ENCODE peak calls at places on chromosomes 5 and 9, in ten cellular contexts. J is fibroblast of lung, T is IMR-90, S is neural progenitor cell, K is H9, A is mammary epithelial cell, U is endothelial cell of umbilical vein, X is GM23338, N is GM23248, F is keratinocyte. W is an unnamed sample.

GRCh38 chr5:89444073-89444472 is 561.1 kb upstream of the MEF2C start:
- DNase-seq in J (no peak), S (no peak), K (no peak), A (no peak), X (no peak), T (no peak), U (no peak), N (no peak), F (no peak), W (no peak)

GRCh38 chr9:136889858-136890257 is 3.5 kb downstream of the TRAF2 start:
- DNase-seq in U (no peak), F (no peak), S (no peak), J (no peak), A (no peak), T (no peak), K (no peak), X (no peak), N (no peak), W (no peak)

GRCh38 chr9:35076848-35077247 is 2.9 kb downstream of the FANCG start:
- DNase-seq in U (no peak), J (no peak), F (no peak), X (no peak), S (no peak), N (no peak), A (no peak), T (no peak), K (no peak), W (no peak)

GRCh38 chr5:143001764-143002351 is 231.7 kb downstream of the ARHGAP26 start:
- DNase-seq in A (peak), S (no peak), T (peak), F (no peak), X (peak), K (no peak), U (peak), J (peak), N (peak), W (no peak)

GRCh38 chr5:33490071-33490665 is 49.4 kb downstream of the TARS1 start:
- DNase-seq in A (no peak), K (no peak), S (peak), F (no peak), T (no peak), X (no peak), U (no peak), N (no peak), J (no peak), W (no peak)

GRCh38 chr9:102506391-102506790 is 488.7 kb upstream of the CYLC2 start:
- DNase-seq in K (no peak), U (no peak), F (no peak), N (no peak), J (no peak), S (no peak), X (no peak), A (no peak), T (no peak), W (no peak)

GRCh38 chr5:96703985-96704384 is 41.8 kb downstream of the CAST start:
- DNase-seq in X (no peak), K (no peak), N (peak), U (no peak), A (no peak), T (peak), F (no peak), J (peak), S (no peak), W (no peak)

GRCh38 chr5:58759745-58760144 is 176.9 kb downstream of the RAB3C start:
- DNase-seq in T (no peak), X (no peak), U (peak), S (no peak), A (peak), F (no peak), N (peak), K (no peak), J (peak), W (no peak)

GRCh38 chr9:2691212-2691611 is 26.1 kb upstream of the KCNV2 start:
- DNase-seq in F (no peak), K (no peak), J (no peak), T (no peak), N (peak), X (no peak), U (no peak), S (no peak), A (no peak), W (no peak)

GRCh38 chr5:151451626-151452520 is 4.5 kb downstream of the SLC36A1 start:
- DNase-seq in K (no peak), S (no peak), T (peak), X (no peak), N (peak), F (no peak), J (no peak), U (no peak), A (peak), W (no peak)

GRCh38 chr9:135662758-135663450 is at the start of gene LCN9:
- DNase-seq in T (no peak), F (no peak), U (no peak), X (no peak), A (no peak), S (no peak), K (peak), J (no peak), N (no peak), W (no peak)

GRCh38 chr9:124812401-124813016 is 35.6 kb downstream of the OLFML2A start:
- DNase-seq in S (peak), U (no peak), J (peak), X (no peak), T (peak), K (no peak), N (peak), A (peak), F (no peak), W (peak)

GRCh38 chr9:13149454-13149853 is 130.0 kb downstream of the MPDZ start:
- DNase-seq in N (no peak), U (no peak), A (no peak), T (no peak), K (no peak), S (no peak), F (no peak), X (no peak), J (no peak), W (no peak)

GRCh38 chr5:59039296-59040006 is 456.6 kb downstream of the RAB3C start:
- DNase-seq in S (peak), K (peak), A (peak), U (peak), N (peak), F (no peak), J (peak), X (peak), T (peak), W (no peak)

GRCh38 chr5:128276537-128277216 is 193.1 kb downstream of the SLC12A2 start:
- DNase-seq in K (no peak), N (peak), F (no peak), T (peak), U (peak), J (no peak), A (no peak), S (no peak), X (no peak), W (no peak)

GRCh38 chr5:43428034-43428712 is 16.0 kb upstream of the CCL28 start:
- DNase-seq in J (peak), X (no peak), N (peak), U (no peak), A (peak), T (peak), K (no peak), S (no peak), F (no peak), W (no peak)

GRCh38 chr5:132378580-132378979 is 9.1 kb downstream of the SLC22A5 start:
- DNase-seq in K (no peak), A (no peak), J (no peak), S (no peak), T (peak), N (peak), U (no peak), X (no peak), F (no peak), W (no peak)

GRCh38 chr5:76811214-76811613 is 7.6 kb upstream of the F2RL1 start:
- DNase-seq in T (peak), A (peak), U (no peak), K (no peak), J (no peak), N (peak), F (peak), S (no peak), X (no peak), W (no peak)

GRCh38 chr9:109821711-109822110 is 41.7 kb downstream of the PALM2AKAP2 start:
- DNase-seq in K (no peak), A (no peak), F (no peak), S (no peak), U (no peak), N (no peak), T (peak), X (no peak), J (no peak), W (no peak)

GRCh38 chr5:67065237-67065636 is 131.4 kb downstream of the CD180 start:
- DNase-seq in X (no peak), J (no peak), S (peak), T (no peak), A (no peak), N (no peak), F (no peak), U (no peak), K (no peak), W (no peak)

GRCh38 chr9:117783828-117784227 is 79.6 kb downstream of the TLR4 start:
- DNase-seq in A (no peak), K (no peak), F (no peak), U (no peak), S (no peak), J (no peak), T (no peak), X (peak), N (no peak), W (no peak)

GRCh38 chr9:110440161-110440560 is 102.5 kb upstream of the TXNDC8 start:
- DNase-seq in N (peak), A (peak), T (peak), U (no peak), F (no peak), K (no peak), J (peak), S (no peak), X (no peak), W (no peak)

GRCh38 chr5:172692981-172693380 is 51.9 kb downstream of the NEURL1B start:
- DNase-seq in T (peak), S (no peak), U (no peak), A (no peak), K (no peak), J (no peak), X (no peak), N (no peak), F (no peak), W (no peak)

GRCh38 chr9:135757356-135757755 is 55.4 kb downstream of the KCNT1 start:
- DNase-seq in U (no peak), N (no peak), K (no peak), X (no peak), A (no peak), S (no peak), T (no peak), J (no peak), F (no peak), W (no peak)

GRCh38 chr9:113380869-113381378 is 4.1 kb upstream of the HDHD3 start:
- DNase-seq in S (no peak), K (no peak), F (no peak), N (no peak), X (no peak), J (no peak), A (no peak), T (no peak), U (no peak), W (no peak)

GRCh38 chr5:112186401-112186990 is 232.6 kb downstream of the EPB41L4A start:
- DNase-seq in X (peak), A (peak), T (peak), S (peak), F (no peak), J (peak), K (no peak), N (peak), U (peak), W (peak)

GRCh38 chr9:98908897-98909634 is 34.6 kb upstream of the COL15A1 start:
- DNase-seq in F (no peak), N (peak), A (no peak), J (peak), U (no peak), K (no peak), X (no peak), T (peak), S (no peak), W (no peak)

GRCh38 chr5:133356386-133357331 is 255.7 kb downstream of the FSTL4 start:
- DNase-seq in K (no peak), A (no peak), U (no peak), N (no peak), X (no peak), T (no peak), F (no peak), S (no peak), J (no peak), W (no peak)

GRCh38 chr9:109270971-109271900 is 49.6 kb downstream of the EPB41L4B start:
- DNase-seq in U (no peak), K (no peak), X (no peak), N (no peak), S (no peak), F (no peak), A (no peak), J (no peak), T (no peak), W (no peak)

GRCh38 chr5:38008198-38008597 is 168.4 kb upstream of the GDNF start:
- DNase-seq in N (no peak), X (no peak), U (no peak), F (no peak), S (no peak), K (no peak), T (no peak), A (no peak), J (no peak), W (no peak)

GRCh38 chr5:43367453-43367852 is 44.7 kb downstream of the CCL28 start:
- DNase-seq in N (no peak), A (peak), J (no peak), U (no peak), F (no peak), S (no peak), T (no peak), K (no peak), X (no peak), W (no peak)

GRCh38 chr9:125742657-125743056 is 4.5 kb upstream of the PBX3 start:
- DNase-seq in S (no peak), X (no peak), U (no peak), A (no peak), T (no peak), F (no peak), N (no peak), J (no peak), K (no peak), W (no peak)

GRCh38 chr9:136964833-136965422 is 12.4 kb upstream of the PTGDS start:
- DNase-seq in T (no peak), J (no peak), F (no peak), N (no peak), K (no peak), U (no peak), S (no peak), A (no peak), X (no peak), W (no peak)

GRCh38 chr5:169873642-169874041 is 106.7 kb downstream of the INSYN2B start:
- DNase-seq in N (no peak), J (peak), T (peak), X (no peak), U (no peak), F (no peak), A (no peak), S (no peak), K (no peak), W (no peak)

GRCh38 chr5:61301820-61302563 is 30.1 kb upstream of the ZSWIM6 start:
- DNase-seq in S (peak), X (no peak), F (no peak), T (peak), U (peak), J (peak), K (no peak), A (peak), N (peak), W (peak)

GRCh38 chr5:137734962-137735530 is 843 bp downstream of the KLHL3 start:
- DNase-seq in J (peak), S (peak), K (peak), A (peak), U (no peak), F (no peak), T (peak), X (peak), N (peak), W (no peak)

DNA sequence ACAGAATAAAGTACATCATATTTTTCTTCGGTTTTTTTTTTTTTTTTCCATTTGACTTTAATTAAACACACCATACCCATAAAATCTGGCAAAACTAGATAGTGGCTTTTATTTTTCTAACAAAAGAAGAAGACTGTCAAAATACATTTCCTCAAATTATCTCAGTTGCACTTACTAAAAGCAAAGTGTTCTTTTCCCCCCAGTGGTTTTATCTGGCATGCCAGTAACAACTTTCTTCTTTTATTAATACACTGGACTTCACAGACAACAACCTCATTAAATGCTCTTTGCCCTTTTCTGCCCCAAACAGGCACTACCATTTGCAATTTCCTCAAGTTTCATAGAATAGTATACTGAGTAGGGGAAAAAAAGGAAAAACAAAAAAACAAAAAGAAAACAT is 1792.3 kb downstream of the EFNA5 start:
- DNase-seq in K (no peak), J (no peak), T (no peak), X (no peak), F (no peak), N (no peak), S (no peak), A (no peak), U (no peak), W (no peak)
- H2AFZ ChIP-seq in K (no peak), J (no peak), T (no peak), X (no peak), F (no peak), N (peak), S (peak), A (no peak), U (no peak), W (no peak)

DNA sequence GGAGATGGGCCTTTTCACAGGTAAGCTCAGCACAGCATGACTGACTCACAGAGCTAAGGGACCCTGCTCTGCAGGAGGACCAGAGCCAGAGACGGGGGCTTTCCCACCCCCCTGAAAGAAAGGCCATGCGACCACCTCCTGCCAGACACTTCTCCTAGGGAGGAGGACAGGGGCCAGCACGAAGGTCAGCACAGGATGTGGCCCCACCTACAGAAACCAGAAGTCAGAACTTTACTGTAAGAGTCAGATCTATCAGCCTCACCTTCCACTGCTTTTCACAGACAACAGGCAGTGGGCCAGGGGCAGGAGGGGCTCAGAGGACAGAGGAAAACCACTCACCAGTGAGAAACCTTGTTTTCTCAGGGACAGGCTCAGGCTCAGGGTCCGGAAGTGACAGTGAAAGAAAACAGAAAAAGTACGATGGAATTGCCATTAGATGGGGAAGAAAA is 37.9 kb downstream of the CCNJL start:
- DNase-seq in K (no peak), A (no peak), S (no peak), F (no peak), U (peak), X (no peak), N (no peak), T (no peak), J (no peak), W (no peak)
- H2AFZ ChIP-seq in K (no peak), A (no peak), S (no peak), F (no peak), U (no peak), X (no peak), N (no peak), T (no peak), J (no peak), W (no peak)

DNA sequence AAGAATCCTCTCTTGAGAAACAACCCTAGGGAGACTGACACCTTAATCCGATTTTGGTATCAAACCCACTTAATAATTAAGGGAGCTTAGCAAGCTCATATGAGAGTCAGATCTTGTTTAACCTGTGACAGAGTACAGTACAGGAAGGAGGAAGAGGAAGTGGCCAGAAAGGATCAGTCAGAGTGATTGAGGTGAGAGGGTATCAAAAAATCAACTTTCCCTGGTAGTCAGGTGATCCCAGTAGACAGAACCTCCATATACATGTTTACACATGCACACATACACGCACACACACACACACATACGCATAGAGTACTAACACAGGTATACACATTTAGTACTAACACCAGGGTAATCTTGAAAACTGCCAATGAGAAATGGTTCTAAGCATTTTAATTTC is 56.8 kb downstream of the GLIS3 start:
- DNase-seq in A (no peak), F (no peak), S (no peak), K (no peak), T (no peak), U (no peak), J (no peak), N (no peak), X (no peak), W (no peak)
- H2AFZ ChIP-seq in A (peak), F (peak), S (no peak), K (no peak), T (no peak), U (no peak), J (no peak), N (no peak), X (no peak), W (no peak)

DNA sequence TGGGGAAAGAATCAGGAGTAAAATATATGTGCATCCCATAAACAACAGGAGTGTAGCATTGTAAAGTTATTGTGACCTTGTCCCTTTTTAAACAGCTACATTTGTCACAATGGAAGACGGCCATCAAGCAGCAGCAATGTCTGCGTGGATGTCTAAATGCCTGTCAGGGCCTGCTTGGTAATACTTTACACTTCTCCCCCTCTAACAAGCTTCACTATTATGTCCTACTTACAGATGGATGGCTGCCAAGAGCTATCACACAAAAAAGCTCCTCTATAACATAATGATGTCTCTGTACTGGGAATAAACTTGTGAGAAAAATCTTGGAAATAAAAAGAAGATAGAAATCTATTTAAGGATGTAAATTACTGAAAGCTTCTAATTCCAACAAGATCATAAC is 213.0 kb downstream of the FBXL17 start:
- DNase-seq in K (no peak), J (no peak), A (peak), F (no peak), N (no peak), T (no peak), X (no peak), U (no peak), S (no peak), W (no peak)
- H2AFZ ChIP-seq in K (no peak), J (no peak), A (no peak), F (no peak), N (no peak), T (no peak), X (no peak), U (no peak), S (no peak), W (no peak)

GRCh38 chr5:124889522-124889828 is 143.0 kb upstream of the ZNF608 start:
- DNase-seq in A (no peak), K (no peak), F (no peak), S (no peak), T (no peak), N (peak), U (no peak), J (no peak), X (no peak), W (no peak)
- H2AFZ ChIP-seq in A (no peak), K (no peak), F (no peak), S (peak), T (no peak), N (no peak), U (peak), J (no peak), X (peak), W (no peak)

GRCh38 chr9:132630116-132630515 is 39.7 kb downstream of the DDX31 start:
- DNase-seq in A (no peak), J (no peak), K (no peak), F (no peak), N (no peak), X (no peak), U (no peak), T (no peak), S (no peak), W (no peak)
- H2AFZ ChIP-seq in A (no peak), J (no peak), K (no peak), F (no peak), N (no peak), X (no peak), U (no peak), T (no peak), S (no peak), W (no peak)

GRCh38 chr5:65076251-65076869 is 307.6 kb downstream of the CWC27 start:
- DNase-seq in X (peak), T (peak), S (peak), J (peak), N (peak), A (peak), K (peak), F (no peak), U (peak), W (peak)
- H2AFZ ChIP-seq in X (peak), T (peak), S (no peak), J (peak), N (peak), A (peak), K (no peak), F (peak), U (peak), W (no peak)

W was measured in HCT116.